ENCODE peak calls at places on chromosome 11, in eight cellular contexts. H, F, U, R, S, D, T and A are unnamed samples.

GRCh38 chr11:124890701-124891389 is 6.8 kb downstream of the ROBO4 start:
- DNase-seq in D (no peak), R (no peak), T (no peak), F (no peak), U (no peak), S (no peak), H (no peak), A (no peak)

GRCh38 chr11:93570759-93571413 is 27.7 kb upstream of the SMCO4 start:
- DNase-seq in T (peak), D (no peak), S (peak), U (no peak), F (no peak), R (peak), H (peak), A (peak)

GRCh38 chr11:3091081-3091845 is 34.0 kb upstream of the CARS1 start:
- DNase-seq in T (no peak), H (no peak), D (no peak), F (no peak), R (no peak), S (no peak), U (no peak), A (no peak)

GRCh38 chr11:20110908-20111669 is 49.2 kb downstream of the DBX1 start:
- DNase-seq in T (peak), S (peak), H (peak), U (peak), R (peak), D (no peak), F (no peak), A (peak)

GRCh38 chr11:66044757-66045156 is 4.2 kb downstream of the GAL3ST3 start:
- DNase-seq in T (no peak), U (no peak), H (no peak), S (no peak), D (no peak), R (no peak), F (peak), A (no peak)

GRCh38 chr11:130829801-130830562 is 86.3 kb downstream of the SNX19 start:
- DNase-seq in H (no peak), S (no peak), D (no peak), F (no peak), T (no peak), R (no peak), U (no peak), A (no peak)

GRCh38 chr11:93905384-93905783 is 55.0 kb upstream of the VSTM5 start:
- DNase-seq in R (peak), U (no peak), D (no peak), F (no peak), S (peak), H (peak), T (peak), A (peak)

GRCh38 chr11:126113963-126114362 is 51.3 kb upstream of the CDON start:
- DNase-seq in T (no peak), D (no peak), R (no peak), H (no peak), F (peak), U (no peak), S (no peak), A (no peak)

GRCh38 chr11:43989162-43989961 is 46.9 kb downstream of the C11orf96 start:
- DNase-seq in T (peak), H (no peak), R (no peak), S (no peak), D (no peak), F (peak), U (no peak), A (no peak)

GRCh38 chr11:64566042-64566914 is 24.7 kb upstream of the SLC22A12 start:
- DNase-seq in H (peak), D (no peak), F (peak), S (peak), T (peak), R (peak), U (peak), A (peak)

GRCh38 chr11:33835143-33835878 is 56.6 kb downstream of the LMO2 start:
- DNase-seq in U (no peak), R (peak), D (no peak), T (peak), S (peak), H (peak), F (no peak), A (no peak)

GRCh38 chr11:73394416-73395296 is 18.5 kb downstream of the RELT start:
- DNase-seq in U (no peak), F (peak), T (no peak), R (no peak), H (no peak), D (peak), S (no peak), A (no peak)

GRCh38 chr11:66465371-66466224 is 1.1 kb upstream of the PELI3 start:
- DNase-seq in D (no peak), H (no peak), R (no peak), F (no peak), S (no peak), T (no peak), U (no peak), A (no peak)

GRCh38 chr11:40219401-40219800 is 1240.1 kb downstream of the LRRC4C start:
- DNase-seq in T (peak), H (no peak), R (no peak), D (no peak), F (no peak), U (no peak), S (no peak), A (no peak)

GRCh38 chr11:26245046-26245445 is 86.9 kb upstream of the ANO3 start:
- DNase-seq in S (no peak), F (no peak), T (no peak), H (peak), U (no peak), D (no peak), R (no peak), A (no peak)

GRCh38 chr11:44334356-44335004 is 24.5 kb upstream of the ALX4 start:
- DNase-seq in R (no peak), H (no peak), U (no peak), D (no peak), S (no peak), F (no peak), T (no peak), A (no peak)

GRCh38 chr11:69386594-69387408 is 92.8 kb downstream of the MYEOV start:
- DNase-seq in D (no peak), S (no peak), H (no peak), R (no peak), F (no peak), T (no peak), U (no peak), A (no peak)

GRCh38 chr11:444397-445144 is 2.8 kb upstream of the ANO9 start:
- DNase-seq in U (peak), R (no peak), F (no peak), D (peak), H (peak), S (peak), T (peak), A (no peak)

GRCh38 chr11:134288486-134288885 is 12.3 kb downstream of the GLB1L3 start:
- DNase-seq in U (no peak), S (no peak), D (no peak), T (no peak), H (no peak), F (no peak), R (no peak), A (no peak)

GRCh38 chr11:62804310-62805043 is 763 bp downstream of the NXF1 start:
- DNase-seq in U (peak), D (no peak), R (no peak), H (peak), T (peak), S (peak), F (no peak), A (no peak)

GRCh38 chr11:14583252-14584105 is 60.1 kb upstream of the PDE3B start:
- DNase-seq in T (no peak), R (no peak), S (peak), H (no peak), U (peak), D (no peak), F (no peak), A (peak)

GRCh38 chr11:105000167-105000566 is 22.8 kb downstream of the CASP5 start:
- DNase-seq in H (no peak), U (no peak), T (peak), R (no peak), D (no peak), S (peak), F (no peak), A (peak)

GRCh38 chr11:63939351-63939920 is 634 bp downstream of the NAA40 start:
- DNase-seq in U (no peak), F (no peak), D (no peak), T (peak), R (no peak), H (no peak), S (peak), A (no peak)

GRCh38 chr11:43580735-43581369 is 99.7 kb upstream of the HSD17B12 start:
- DNase-seq in S (no peak), D (no peak), H (peak), U (no peak), F (no peak), T (no peak), R (no peak), A (no peak)

GRCh38 chr11:32888805-32889204 is 3.8 kb upstream of the QSER1 start:
- DNase-seq in H (peak), U (no peak), R (peak), F (no peak), S (peak), D (no peak), T (peak), A (no peak)

GRCh38 chr11:83285131-83285770 is 916 bp downstream of the CCDC90B start:
- DNase-seq in F (no peak), U (no peak), S (no peak), D (no peak), T (no peak), R (no peak), H (no peak), A (no peak)

GRCh38 chr11:70739091-70739490 is 340.8 kb downstream of the CTTN start:
- DNase-seq in H (no peak), T (no peak), F (no peak), U (no peak), D (peak), R (no peak), S (no peak), A (no peak)

GRCh38 chr11:7513210-7514098 is at the start of gene PPFIBP2:
- DNase-seq in R (no peak), F (peak), D (peak), S (peak), H (peak), T (peak), U (peak), A (peak)

GRCh38 chr11:35589281-35589680 is 29.0 kb upstream of the FJX1 start:
- DNase-seq in R (no peak), S (no peak), D (no peak), F (no peak), T (no peak), H (no peak), U (no peak), A (no peak)

GRCh38 chr11:116415095-116415494 is 357.7 kb downstream of the BUD13 start:
- DNase-seq in T (no peak), F (no peak), D (no peak), S (no peak), R (no peak), H (no peak), U (no peak), A (no peak)

GRCh38 chr11:47433157-47433556 is 6.9 kb upstream of the PSMC3 start:
- DNase-seq in S (no peak), T (no peak), H (no peak), R (peak), U (no peak), D (no peak), F (no peak), A (no peak)

GRCh38 chr11:17640493-17641164 is 78.7 kb upstream of the MYOD1 start:
- DNase-seq in U (no peak), T (no peak), S (no peak), R (no peak), F (no peak), D (no peak), H (no peak), A (no peak)

GRCh38 chr11:60924110-60924905 is at the start of gene TMEM132A:
- DNase-seq in R (no peak), S (peak), F (peak), H (peak), D (peak), U (peak), T (peak), A (peak)

GRCh38 chr11:60925685-60926267 is 1.5 kb downstream of the TMEM132A start:
- DNase-seq in U (no peak), S (peak), R (peak), H (peak), F (peak), D (no peak), T (peak), A (no peak)

GRCh38 chr11:60923800-60924109 is 505 bp upstream of the TMEM132A start:
- DNase-seq in U (no peak), S (no peak), D (no peak), R (no peak), T (no peak), F (peak), H (no peak), A (no peak)

GRCh38 chr11:60926500-60926899 is 2.2 kb downstream of the TMEM132A start:
- DNase-seq in S (no peak), U (no peak), H (no peak), F (peak), R (no peak), T (no peak), D (no peak), A (no peak)

GRCh38 chr11:60924906-60925684 is 835 bp downstream of the TMEM132A start:
- DNase-seq in D (no peak), U (no peak), S (no peak), F (peak), R (no peak), T (peak), H (no peak), A (no peak)
- H3K4me3 ChIP-seq in D (peak), U (peak), S (peak), F (peak), R (peak), T (peak), H (peak), A (peak)

GRCh38 chr11:79440451-79441158 is at the start of gene TENM4:
- DNase-seq in R (peak), U (peak), F (peak), H (peak), T (peak), D (peak), S (peak), A (no peak)
- H3K4me3 ChIP-seq in R (peak), U (peak), F (peak), H (peak), T (peak), D (peak), S (peak), A (peak)

GRCh38 chr11:75264971-75265370 is 24.4 kb downstream of the TPBGL start:
- DNase-seq in F (peak), S (no peak), U (no peak), R (no peak), T (no peak), D (peak), H (no peak), A (no peak)

GRCh38 chr11:75263944-75264349 is 23.4 kb downstream of the TPBGL start:
- DNase-seq in H (peak), U (no peak), F (peak), D (peak), T (peak), R (no peak), S (peak), A (no peak)

GRCh38 chr11:75262961-75263852 is 22.6 kb downstream of the TPBGL start:
- DNase-seq in H (no peak), R (no peak), D (peak), U (no peak), T (no peak), F (peak), S (no peak), A (no peak)

GRCh38 chr11:75265851-75266531 is 25.4 kb downstream of the TPBGL start:
- DNase-seq in R (no peak), D (peak), S (no peak), T (no peak), U (no peak), H (peak), F (peak), A (no peak)

DNA sequence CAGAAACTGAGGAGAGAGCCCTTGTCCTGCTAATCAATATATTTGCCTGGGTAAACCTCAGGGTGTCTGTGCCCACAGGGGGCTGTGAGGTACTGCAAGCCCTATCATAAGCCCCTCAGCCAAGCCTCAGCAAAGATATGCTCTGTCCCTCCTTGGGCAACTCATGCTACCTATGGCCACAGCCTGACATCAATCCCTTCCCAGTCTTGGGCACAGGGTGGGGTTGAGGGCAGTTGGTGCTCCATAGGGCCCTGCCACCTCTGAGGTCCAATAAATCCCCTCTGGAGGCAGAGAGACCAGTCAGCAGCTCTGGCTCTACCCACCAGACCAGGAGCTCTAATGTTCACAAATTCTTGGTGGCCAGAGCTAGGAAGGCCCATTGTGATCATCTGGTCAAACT is 23.8 kb downstream of the TPBGL start:
- DNase-seq in F (peak), D (peak), R (no peak), H (no peak), U (no peak), T (no peak), S (no peak), A (no peak)
- H3K4me3 ChIP-seq in F (no peak), D (no peak), R (no peak), H (no peak), U (no peak), T (no peak), S (no peak), A (no peak)

GRCh38 chr11:118157186-118157895 is 4.7 kb upstream of the SCN4B start:
- DNase-seq in H (no peak), D (no peak), S (no peak), R (no peak), U (no peak), T (no peak), F (no peak), A (no peak)

GRCh38 chr11:118153516-118153915 is 893 bp upstream of the SCN4B start:
- DNase-seq in D (no peak), H (no peak), T (no peak), S (no peak), F (no peak), U (no peak), R (no peak), A (no peak)

GRCh38 chr11:118153976-118154375 is 1.4 kb upstream of the SCN4B start:
- DNase-seq in T (no peak), H (no peak), F (no peak), R (no peak), D (no peak), U (no peak), S (no peak), A (no peak)

GRCh38 chr11:118156531-118157185 is 4.0 kb upstream of the SCN4B start:
- DNase-seq in R (no peak), T (no peak), D (no peak), S (no peak), H (no peak), F (no peak), U (no peak), A (no peak)

GRCh38 chr11:118155781-118156530 is 3.3 kb upstream of the SCN4B start:
- DNase-seq in T (no peak), F (no peak), S (no peak), U (no peak), D (no peak), H (no peak), R (no peak), A (no peak)
- H3K4me3 ChIP-seq in T (no peak), F (no peak), S (no peak), U (no peak), D (no peak), H (no peak), R (no peak), A (no peak)

GRCh38 chr11:77107950-77108349 is 5.3 kb downstream of the OMP start:
- DNase-seq in S (peak), F (no peak), R (peak), D (peak), T (peak), H (peak), U (peak), A (peak)
- H3K4me3 ChIP-seq in S (no peak), F (no peak), R (no peak), D (no peak), T (no peak), H (no peak), U (no peak), A (no peak)

GRCh38 chr11:41714101-41714500 is 254.6 kb upstream of the LRRC4C start:
- DNase-seq in U (no peak), R (no peak), H (no peak), S (no peak), T (no peak), D (no peak), F (no peak), A (no peak)
- H3K4me3 ChIP-seq in U (no peak), R (no peak), H (no peak), S (no peak), T (no peak), D (no peak), F (no peak), A (no peak)